ENCODE peak calls at places on chromosomes 1 and 21, in nine cellular contexts. P is HFF-Myc; F is SK-N-SH; D is effector memory CD4-positive, alpha-beta T cell; C is activated T-cell treated with anti-CD3 and anti-CD28 coated beads, Interleukin-2, amount 50 U/mL, for 24 hours; A is skeletal muscle cell; T is foreskin fibroblast; R is activated naive CD4-positive, alpha-beta T cell; V is neural progenitor cell. G is an unnamed sample.

GRCh38 chr1:185559684-185560310 is 174.4 kb upstream of the HMCN1 start:
- DNase-seq in P (no peak), F (peak), D (peak), C (peak), A (no peak), T (peak), R (no peak), V (peak), G (peak)

GRCh38 chr1:220347654-220348175 is 75.5 kb upstream of the RAB3GAP2 start:
- DNase-seq in P (no peak), F (no peak), D (no peak), C (no peak), A (no peak), T (no peak), R (no peak), V (no peak), G (no peak)

GRCh38 chr1:41495171-41495948 is 10.9 kb upstream of the EDN2 start:
- DNase-seq in P (no peak), F (no peak), D (no peak), C (no peak), A (no peak), T (no peak), R (no peak), V (peak), G (no peak)

GRCh38 chr21:25560151-25560783 is 47.0 kb downstream of the MRPL39 start:
- DNase-seq in P (no peak), F (no peak), D (no peak), C (no peak), A (no peak), T (peak), R (no peak), V (no peak), G (no peak)

GRCh38 chr1:18907021-18907913 is 4.9 kb upstream of the ALDH4A1 start:
- DNase-seq in P (no peak), F (peak), D (peak), C (peak), A (no peak), T (peak), R (no peak), V (peak), G (no peak)

GRCh38 chr1:230427477-230427876 is 1.3 kb upstream of the PGBD5 start:
- DNase-seq in P (no peak), F (no peak), D (no peak), C (no peak), A (no peak), T (no peak), R (no peak), V (no peak), G (no peak)

GRCh38 chr21:28068455-28069358 is 924.0 kb downstream of the LTN1 start:
- DNase-seq in P (no peak), F (no peak), D (no peak), C (no peak), A (no peak), T (peak), R (no peak), V (peak), G (no peak)

GRCh38 chr1:24896596-24897262 is 33.3 kb downstream of the RUNX3 start:
- DNase-seq in P (no peak), F (no peak), D (no peak), C (peak), A (no peak), T (no peak), R (no peak), V (no peak), G (no peak)

GRCh38 chr1:233675893-233676292 is 62.0 kb downstream of the KCNK1 start:
- DNase-seq in P (no peak), F (no peak), D (no peak), C (no peak), A (no peak), T (no peak), R (no peak), V (no peak), G (no peak)